ENCODE peak calls at places on chromosomes 4 and X, in eight cellular contexts. One of them, this sample, is unnamed.

GRCh38 chrX:47245156-47245555 is 12.3 kb downstream of the USP11 start:
- DNase-seq in GM13976: no peak
- DNase-seq in RPMI7951: no peak
- DNase-seq in cerebellar nuclear complex: no peak
- DNase-seq in activated CD4-positive, alpha-beta T cell treated with anti-CD3 and anti-CD28 coated beads, Interleukin-2, amount 10 ng/mL, durations not matched to agents 7 days and 5 days: no peak
- DNase-seq in NCI-H1092: no peak
- DNase-seq in head of caudate nucleus: no peak
- DNase-seq in colonic mucosa: no peak
- DNase-seq in this sample: no peak

GRCh38 chrX:38940547-38940946 is 139.3 kb downstream of the MID1IP1 start:
- DNase-seq in GM13976: no peak
- DNase-seq in RPMI7951: no peak
- DNase-seq in cerebellar nuclear complex: no peak
- DNase-seq in activated CD4-positive, alpha-beta T cell treated with anti-CD3 and anti-CD28 coated beads, Interleukin-2, amount 10 ng/mL, durations not matched to agents 7 days and 5 days: no peak
- DNase-seq in NCI-H1092: no peak
- DNase-seq in head of caudate nucleus: no peak
- DNase-seq in colonic mucosa: no peak
- DNase-seq in this sample: no peak

GRCh38 chr4:97778174-97778573 is 365.1 kb downstream of the STPG2 start:
- DNase-seq in GM13976: no peak
- DNase-seq in RPMI7951: no peak
- DNase-seq in cerebellar nuclear complex: no peak
- DNase-seq in activated CD4-positive, alpha-beta T cell treated with anti-CD3 and anti-CD28 coated beads, Interleukin-2, amount 10 ng/mL, durations not matched to agents 7 days and 5 days: no peak
- DNase-seq in NCI-H1092: no peak
- DNase-seq in head of caudate nucleus: no peak
- DNase-seq in colonic mucosa: no peak
- DNase-seq in this sample: no peak

GRCh38 chr4:2886161-2886560 is 42.5 kb downstream of the ADD1 start:
- DNase-seq in GM13976: no peak
- DNase-seq in RPMI7951: no peak
- DNase-seq in cerebellar nuclear complex: no peak
- DNase-seq in activated CD4-positive, alpha-beta T cell treated with anti-CD3 and anti-CD28 coated beads, Interleukin-2, amount 10 ng/mL, durations not matched to agents 7 days and 5 days: no peak
- DNase-seq in NCI-H1092: no peak
- DNase-seq in head of caudate nucleus: no peak
- DNase-seq in colonic mucosa: no peak
- DNase-seq in this sample: no peak

GRCh38 chr4:188171551-188171950 is 32.3 kb downstream of the TRIML1 start:
- DNase-seq in GM13976: no peak
- DNase-seq in RPMI7951: no peak
- DNase-seq in cerebellar nuclear complex: no peak
- DNase-seq in activated CD4-positive, alpha-beta T cell treated with anti-CD3 and anti-CD28 coated beads, Interleukin-2, amount 10 ng/mL, durations not matched to agents 7 days and 5 days: no peak
- DNase-seq in NCI-H1092: no peak
- DNase-seq in head of caudate nucleus: no peak
- DNase-seq in colonic mucosa: no peak
- DNase-seq in this sample: no peak

GRCh38 chr4:122249357-122249756 is 97.2 kb downstream of the BLTP1 start:
- DNase-seq in GM13976: no peak
- DNase-seq in RPMI7951: no peak
- DNase-seq in cerebellar nuclear complex: no peak
- DNase-seq in activated CD4-positive, alpha-beta T cell treated with anti-CD3 and anti-CD28 coated beads, Interleukin-2, amount 10 ng/mL, durations not matched to agents 7 days and 5 days: no peak
- DNase-seq in NCI-H1092: no peak
- DNase-seq in head of caudate nucleus: no peak
- DNase-seq in colonic mucosa: no peak
- DNase-seq in this sample: no peak

GRCh38 chr4:145909331-145909730 is 29.3 kb downstream of the ZNF827 start:
- DNase-seq in GM13976: no peak
- DNase-seq in RPMI7951: no peak
- DNase-seq in cerebellar nuclear complex: no peak
- DNase-seq in activated CD4-positive, alpha-beta T cell treated with anti-CD3 and anti-CD28 coated beads, Interleukin-2, amount 10 ng/mL, durations not matched to agents 7 days and 5 days: no peak
- DNase-seq in NCI-H1092: no peak
- DNase-seq in head of caudate nucleus: peak; percentile 50
- DNase-seq in colonic mucosa: peak; percentile 94
- DNase-seq in this sample: no peak

GRCh38 chrX:130916636-130917422 is 13.8 kb upstream of the ENOX2 start:
- DNase-seq in GM13976: peak; percentile 51
- DNase-seq in RPMI7951: peak; percentile 35
- DNase-seq in cerebellar nuclear complex: no peak
- DNase-seq in activated CD4-positive, alpha-beta T cell treated with anti-CD3 and anti-CD28 coated beads, Interleukin-2, amount 10 ng/mL, durations not matched to agents 7 days and 5 days: peak; percentile 42
- DNase-seq in NCI-H1092: peak; percentile 26
- DNase-seq in head of caudate nucleus: peak; percentile 44
- DNase-seq in colonic mucosa: peak; percentile 43
- DNase-seq in this sample: no peak

GRCh38 chrX:113305496-113305895 is 464.9 kb upstream of the AMOT start:
- DNase-seq in GM13976: no peak
- DNase-seq in RPMI7951: peak; percentile 35
- DNase-seq in cerebellar nuclear complex: no peak
- DNase-seq in activated CD4-positive, alpha-beta T cell treated with anti-CD3 and anti-CD28 coated beads, Interleukin-2, amount 10 ng/mL, durations not matched to agents 7 days and 5 days: no peak
- DNase-seq in NCI-H1092: no peak
- DNase-seq in head of caudate nucleus: no peak
- DNase-seq in colonic mucosa: no peak
- DNase-seq in this sample: no peak

GRCh38 chr4:13493793-13494192 is 9.7 kb upstream of the RAB28 start:
- DNase-seq in GM13976: no peak
- DNase-seq in RPMI7951: no peak
- DNase-seq in cerebellar nuclear complex: no peak
- DNase-seq in activated CD4-positive, alpha-beta T cell treated with anti-CD3 and anti-CD28 coated beads, Interleukin-2, amount 10 ng/mL, durations not matched to agents 7 days and 5 days: no peak
- DNase-seq in NCI-H1092: no peak
- DNase-seq in head of caudate nucleus: no peak
- DNase-seq in colonic mucosa: no peak
- DNase-seq in this sample: no peak

GRCh38 chr4:176840166-176840565 is 47.4 kb upstream of the VEGFC start:
- DNase-seq in GM13976: no peak
- DNase-seq in RPMI7951: peak; percentile 86
- DNase-seq in cerebellar nuclear complex: no peak
- DNase-seq in activated CD4-positive, alpha-beta T cell treated with anti-CD3 and anti-CD28 coated beads, Interleukin-2, amount 10 ng/mL, durations not matched to agents 7 days and 5 days: no peak
- DNase-seq in NCI-H1092: no peak
- DNase-seq in head of caudate nucleus: no peak
- DNase-seq in colonic mucosa: no peak
- DNase-seq in this sample: no peak

GRCh38 chrX:64571011-64571410 is 175.8 kb upstream of the MTMR8 start:
- DNase-seq in GM13976: no peak
- DNase-seq in RPMI7951: no peak
- DNase-seq in cerebellar nuclear complex: no peak
- DNase-seq in activated CD4-positive, alpha-beta T cell treated with anti-CD3 and anti-CD28 coated beads, Interleukin-2, amount 10 ng/mL, durations not matched to agents 7 days and 5 days: no peak
- DNase-seq in NCI-H1092: no peak
- DNase-seq in head of caudate nucleus: no peak
- DNase-seq in colonic mucosa: no peak
- DNase-seq in this sample: no peak

GRCh38 chrX:50889582-50889981 is 21.0 kb upstream of the BMP15 start:
- DNase-seq in GM13976: no peak
- DNase-seq in RPMI7951: no peak
- DNase-seq in cerebellar nuclear complex: no peak
- DNase-seq in activated CD4-positive, alpha-beta T cell treated with anti-CD3 and anti-CD28 coated beads, Interleukin-2, amount 10 ng/mL, durations not matched to agents 7 days and 5 days: no peak
- DNase-seq in NCI-H1092: no peak
- DNase-seq in head of caudate nucleus: no peak
- DNase-seq in colonic mucosa: no peak
- DNase-seq in this sample: no peak

This sample was measured in globus pallidus.